ENCODE peak calls at places on chromosomes 5 and 9, in four cellular contexts. D is bronchial epithelial cell, Y is endothelial cell of umbilical vein, Z is WTC11. E is an unnamed sample.

GRCh38 chr9:79408617-79409016 is 163.1 kb upstream of the TLE4 start:
- DNase-seq in D (no peak), Y (no peak), Z (no peak), E (no peak)

GRCh38 chr5:136201870-136202269 is 8.9 kb upstream of the SMIM32 start:
- DNase-seq in D (no peak), Y (no peak), Z (no peak), E (no peak)

GRCh38 chr9:109517798-109518435 is 19.8 kb upstream of the PTPN3 start:
- DNase-seq in D (no peak), Y (no peak), Z (no peak), E (no peak)

GRCh38 chr5:78417026-78417425 is 56.6 kb downstream of the SCAMP1 start:
- DNase-seq in D (no peak), Y (no peak), Z (no peak), E (no peak)

GRCh38 chr5:152623951-152624350 is 218.9 kb upstream of the NMUR2 start:
- DNase-seq in D (no peak), Y (no peak), Z (no peak), E (no peak)

GRCh38 chr5:80798166-80798565 is 143.4 kb upstream of the DHFR start:
- DNase-seq in D (no peak), Y (no peak), Z (no peak), E (no peak)

GRCh38 chr5:28809811-28810750 is 1771.7 kb upstream of the CDH9 start:
- DNase-seq in D (no peak), Y (no peak), Z (no peak), E (no peak)

GRCh38 chr9:32930486-32930885 is 70.9 kb downstream of the APTX start:
- DNase-seq in D (no peak), Y (no peak), Z (no peak), E (no peak)

GRCh38 chr9:120016231-120016630 is 563.7 kb downstream of the CDK5RAP2 start:
- DNase-seq in D (no peak), Y (no peak), Z (no peak), E (no peak)

GRCh38 chr9:4666042-4666699 is at the start of gene SPATA6L:
- DNase-seq in D (peak), Y (peak), Z (peak), E (peak)

GRCh38 chr5:134509308-134510040 is 16.0 kb upstream of the JADE2 start:
- DNase-seq in D (peak), Y (no peak), Z (no peak), E (no peak)

GRCh38 chr5:113340537-113340936 is 94.3 kb downstream of the TSSK1B start:
- DNase-seq in D (no peak), Y (peak), Z (no peak), E (no peak)

GRCh38 chr5:125411163-125412050 is 665.0 kb upstream of the ZNF608 start:
- DNase-seq in D (peak), Y (no peak), Z (no peak), E (no peak)

GRCh38 chr9:137809038-137809630 is 68.4 kb upstream of the CACNA1B start:
- DNase-seq in D (no peak), Y (no peak), Z (no peak), E (no peak)

GRCh38 chr5:83924171-83924570 is 203.5 kb upstream of the HAPLN1 start:
- DNase-seq in D (no peak), Y (peak), Z (no peak), E (no peak)

GRCh38 chr5:43482490-43483064 is 1.1 kb downstream of the TMEM267 start:
- DNase-seq in D (peak), Y (no peak), Z (no peak), E (no peak)

DNA sequence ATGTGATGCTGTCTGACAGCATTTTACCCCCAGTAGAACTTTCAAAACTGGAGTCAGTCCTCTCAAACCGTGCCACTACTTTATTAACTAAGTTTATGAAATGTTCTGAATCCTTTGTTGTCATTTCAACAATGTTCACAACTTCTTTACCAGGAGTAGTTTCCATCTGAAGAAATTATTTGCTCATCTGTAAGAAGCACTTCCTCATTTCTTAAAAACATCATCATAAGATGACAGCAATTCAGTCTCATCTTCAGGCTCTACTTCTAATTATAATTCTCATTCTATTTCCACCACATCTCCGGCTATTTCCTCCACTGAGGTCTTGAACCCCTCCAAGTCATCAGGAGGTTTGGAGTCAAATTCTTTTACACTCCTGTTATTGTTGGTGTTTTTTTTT is 2.3 kb upstream of the TAS2R1 start:
- DNase-seq in D (no peak), Y (no peak), Z (no peak), E (no peak)
- TF ChIP-seq CTCF in D (no peak), Y (no peak), Z (no peak), E (no peak)

GRCh38 chr5:137605377-137605776 is 106.3 kb upstream of the SPOCK1 start:
- DNase-seq in D (peak), Y (peak), Z (no peak), E (no peak)
- TF ChIP-seq CTCF in D (no peak), Y (peak), Z (no peak), E (no peak)

DNA sequence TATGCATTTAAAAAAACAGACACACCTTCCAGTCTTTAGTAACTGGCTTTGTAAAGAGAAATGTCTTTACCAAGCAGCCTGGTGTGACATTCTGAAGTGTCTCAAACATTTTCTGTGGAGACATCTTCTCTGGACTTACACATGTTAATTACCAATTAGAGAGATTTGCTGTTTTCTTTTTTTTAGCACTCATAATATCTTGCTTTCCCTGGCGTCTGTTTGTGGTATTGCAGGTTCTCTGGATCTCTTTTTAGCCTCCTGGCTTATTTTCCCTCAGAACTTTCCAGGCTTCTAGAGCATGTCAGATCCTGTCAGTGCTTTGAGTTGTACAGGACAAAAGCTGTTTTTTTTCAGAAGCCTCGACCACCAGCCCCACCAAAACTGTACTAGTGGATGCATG is 92.5 kb downstream of the MSX2 start:
- DNase-seq in D (no peak), Y (no peak), Z (no peak), E (no peak)
- TF ChIP-seq CTCF in D (no peak), Y (no peak), Z (peak), E (no peak)

GRCh38 chr5:3417376-3417943 is 178.2 kb upstream of the IRX1 start:
- DNase-seq in D (no peak), Y (no peak), Z (peak), E (no peak)
- TF ChIP-seq CTCF in D (no peak), Y (no peak), Z (no peak), E (no peak)

DNA sequence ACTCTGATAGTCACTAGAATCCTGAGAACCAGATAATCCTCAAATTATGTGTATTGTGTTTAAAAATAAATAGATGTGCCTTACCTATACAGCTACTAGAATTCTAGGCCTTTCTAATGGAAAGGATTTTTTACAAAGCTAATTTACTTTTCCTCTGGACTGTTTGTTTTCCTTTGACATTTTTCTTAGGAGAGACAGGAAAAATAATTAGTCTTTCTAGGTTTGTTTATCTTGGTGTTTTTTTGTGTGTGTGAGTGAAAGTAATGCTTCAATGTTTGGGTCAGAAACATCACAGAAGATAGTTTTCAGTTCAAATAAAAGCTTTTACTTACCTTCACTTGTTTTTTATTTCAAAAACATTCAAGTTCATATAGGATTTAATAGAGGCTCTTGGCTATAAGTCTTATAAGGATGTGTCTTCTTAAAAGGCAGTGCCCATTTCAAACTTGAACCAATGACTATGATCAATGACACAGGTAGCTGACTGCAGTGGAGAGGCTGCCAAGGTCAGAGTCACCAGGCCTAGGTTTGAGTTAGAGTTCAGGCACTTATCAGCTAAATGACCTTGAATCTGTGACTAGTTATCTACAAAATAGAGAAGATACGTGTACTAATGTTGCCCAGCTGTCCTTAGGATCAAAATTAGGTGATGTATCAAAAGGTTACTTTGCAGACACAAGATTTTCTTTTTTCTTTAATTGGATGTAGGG is 92.8 kb downstream of the SNCAIP start:
- DNase-seq in D (no peak), Y (no peak), Z (no peak), E (no peak)
- TF ChIP-seq CTCF in D (no peak), Y (no peak), Z (no peak), E (no peak)

GRCh38 chr5:97980291-97980690 is 793.2 kb upstream of the RGMB start:
- DNase-seq in D (no peak), Y (peak), Z (no peak), E (no peak)

GRCh38 chr5:97991236-97991635 is 782.2 kb upstream of the RGMB start:
- DNase-seq in D (no peak), Y (no peak), Z (no peak), E (no peak)

GRCh38 chr5:97986069-97986468 is 787.4 kb upstream of the RGMB start:
- DNase-seq in D (peak), Y (peak), Z (no peak), E (no peak)
- TF ChIP-seq CTCF in D (no peak), Y (no peak), Z (no peak), E (no peak)

GRCh38 chr5:141883948-141884318 is 5.7 kb upstream of the PCDH1 start:
- DNase-seq in D (no peak), Y (no peak), Z (no peak), E (no peak)

GRCh38 chr5:141889282-141889871 is 11.2 kb upstream of the PCDH1 start:
- DNase-seq in D (no peak), Y (peak), Z (no peak), E (no peak)
- TF ChIP-seq CTCF in D (peak), Y (peak), Z (no peak), E (no peak)

DNA sequence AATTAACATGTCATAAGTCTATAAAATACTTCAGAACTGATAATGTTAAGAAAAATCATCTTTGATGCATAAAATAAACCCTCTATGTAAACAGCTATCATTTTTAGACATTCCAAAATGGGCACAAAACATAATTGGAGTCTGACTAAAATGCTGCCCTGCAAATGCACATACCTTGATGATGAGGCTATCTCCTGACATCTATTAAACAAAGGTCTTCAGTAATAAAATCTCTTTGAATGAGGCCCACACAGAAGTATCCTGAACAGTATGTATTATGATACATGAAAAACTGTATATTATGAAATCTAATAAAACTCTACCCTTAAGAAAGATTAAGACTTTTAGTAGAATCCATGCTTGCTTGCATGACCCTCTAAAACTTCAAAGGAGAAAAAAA is 66.1 kb downstream of the FBXL17 start:
- DNase-seq in D (no peak), Y (no peak), Z (no peak), E (no peak)
- TF ChIP-seq CTCF in D (no peak), Y (no peak), Z (no peak), E (no peak)

DNA sequence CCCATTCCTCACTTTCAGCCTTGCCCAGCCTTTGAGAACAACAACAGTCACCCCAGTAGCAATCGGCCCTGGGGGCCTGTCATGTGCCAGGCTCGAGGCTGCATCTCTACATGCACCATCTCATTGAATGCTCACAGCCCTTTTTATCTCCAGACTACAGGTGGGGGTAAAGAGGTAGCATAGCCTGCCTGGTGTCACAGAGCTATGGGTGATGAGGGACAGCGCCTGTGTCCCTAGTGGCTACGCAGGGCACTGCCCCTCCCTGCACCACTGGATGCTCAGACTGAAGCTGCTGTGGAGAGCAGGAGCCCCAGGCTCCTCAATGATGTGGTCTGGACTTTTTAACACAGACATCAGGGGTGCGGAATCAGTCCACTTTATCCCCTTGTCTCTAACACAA is 2.8 kb downstream of the CAMK2A start:
- DNase-seq in D (no peak), Y (no peak), Z (peak), E (no peak)
- TF ChIP-seq CTCF in D (peak), Y (peak), Z (peak), E (no peak)

GRCh38 chr9:97956365-97956764 is 18.4 kb upstream of the HEMGN start:
- DNase-seq in D (no peak), Y (no peak), Z (no peak), E (no peak)

GRCh38 chr9:97959585-97959984 is 21.6 kb upstream of the HEMGN start:
- DNase-seq in D (no peak), Y (no peak), Z (no peak), E (no peak)

GRCh38 chr9:97958812-97959511 is 21.0 kb upstream of the HEMGN start:
- DNase-seq in D (no peak), Y (no peak), Z (no peak), E (no peak)

GRCh38 chr9:97954550-97954989 is 16.6 kb upstream of the HEMGN start:
- DNase-seq in D (peak), Y (peak), Z (peak), E (no peak)
- TF ChIP-seq CTCF in D (peak), Y (peak), Z (peak), E (peak)

E was measured in thoracic aorta.